ENCODE peak calls at places on chromosomes 16 and 17, in five cellular contexts. A is A549, D is fibroblast of mammary gland, P is tibial artery, K is heart left ventricle. R is an unnamed sample.

GRCh38 chr16:84718-85452 is 6.9 kb downstream of the MPG start:
- DNase-seq in P (peak; percentile 96), A (no peak), D (peak; percentile 97), K (peak; percentile 79), R (no peak)

GRCh38 chr17:79075433-79075805 is 795 bp downstream of the ENGASE start:
- DNase-seq in K (no peak), D (no peak), A (no peak), P (no peak), R (no peak)

GRCh38 chr17:70464995-70465394 is 295.7 kb downstream of the KCNJ2 start:
- DNase-seq in A (no peak), K (no peak), D (no peak), P (no peak), R (no peak)

GRCh38 chr16:56115817-56116576 is 75.3 kb upstream of the GNAO1 start:
- DNase-seq in A (no peak), D (no peak), P (no peak), K (no peak), R (no peak)

GRCh38 chr16:57234707-57235092 is 10.4 kb upstream of the ARL2BP start:
- DNase-seq in P (no peak), A (no peak), D (no peak), K (no peak), R (no peak)

GRCh38 chr16:89918453-89919347 is at the start of gene MC1R:
- DNase-seq in D (peak; percentile 39), A (peak; percentile 67), K (no peak), P (no peak), R (no peak)

GRCh38 chr17:78038748-78039288 is 80.3 kb downstream of the TNRC6C start:
- DNase-seq in A (no peak), D (no peak), P (no peak), K (no peak), R (no peak)

GRCh38 chr16:88769617-88770458 is 15.2 kb downstream of the PIEZO1 start:
- DNase-seq in P (no peak), K (no peak), A (peak; percentile 54), D (no peak), R (peak; percentile 85)

GRCh38 chr16:160691-161190 is 5.0 kb upstream of the HBM start:
- DNase-seq in A (no peak), K (no peak), P (no peak), D (no peak), R (no peak)

GRCh38 chr17:35477248-35477647 is 28.7 kb upstream of the SLFN13 start:
- DNase-seq in P (no peak), A (no peak), D (no peak), K (no peak), R (no peak)

GRCh38 chr17:68760141-68760475 is 158.9 kb upstream of the FAM20A start:
- DNase-seq in P (no peak), A (no peak), D (no peak), K (no peak), R (no peak)
- TF ChIP-seq CTCF in P (no peak), A (peak; percentile 16), D (no peak), K (peak; percentile 6), R (no peak)

GRCh38 chr17:50146230-50146926 is 4.1 kb downstream of the PPP1R9B start:
- DNase-seq in P (no peak), D (no peak), A (no peak), K (no peak), R (no peak)
- H3K4me3 ChIP-seq in P (peak overlapping the region; percentile 84), D (peak overlapping the region; percentile 77), A (no peak overlapping the region), K (peak overlapping the region; percentile 91), R (no peak overlapping the region)

DNA sequence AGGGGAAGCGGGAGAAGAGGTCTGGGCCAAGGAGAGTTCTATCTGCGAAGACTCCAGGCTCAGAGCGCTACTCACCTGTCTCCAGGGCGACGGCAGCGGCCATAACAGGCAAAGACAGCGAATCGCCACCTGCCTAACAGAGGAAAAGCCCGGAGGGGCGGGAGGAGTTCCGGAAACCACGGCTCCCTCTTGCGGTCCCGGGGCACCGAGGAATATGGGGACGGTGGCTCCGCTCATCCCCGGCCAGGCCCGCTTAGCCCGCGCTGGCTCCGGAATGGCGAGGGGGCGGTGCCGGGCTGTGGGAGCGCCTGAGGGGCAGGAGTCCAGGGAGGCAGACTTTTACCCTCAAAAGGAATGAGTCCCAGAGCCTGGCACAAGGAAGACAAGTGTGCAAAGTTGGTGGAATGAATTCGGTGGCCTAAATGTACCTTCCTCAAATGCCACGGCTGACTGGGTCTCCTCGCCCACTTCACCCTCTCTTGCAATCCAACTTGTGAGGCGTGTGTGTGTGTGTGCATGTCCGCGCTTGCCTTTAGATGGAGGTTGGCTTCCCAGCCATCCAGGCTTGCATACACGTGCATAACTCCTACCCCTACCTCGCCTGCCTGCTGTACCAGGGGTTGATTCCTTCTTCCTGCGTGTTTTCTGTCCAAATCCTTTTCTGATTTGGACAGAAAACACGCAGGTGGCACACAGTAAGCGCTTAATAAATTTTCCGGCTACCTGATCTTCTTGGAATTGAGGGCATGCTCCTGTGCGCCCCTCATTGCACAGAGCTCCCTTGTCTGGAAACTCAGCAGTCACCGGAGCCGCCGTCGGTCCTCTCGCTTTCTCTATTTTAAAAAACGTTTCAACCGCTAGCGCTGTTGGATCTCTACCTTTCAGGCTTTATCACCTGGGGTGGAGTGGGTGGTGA is 3.5 kb downstream of the C17orf100 start:
- DNase-seq in P (no peak), K (no peak), A (no peak), D (no peak), R (no peak)
- TF ChIP-seq CTCF in P (no peak), K (peak; percentile 29), A (no peak), D (no peak), R (no peak)

GRCh38 chr17:82173351-82174041 is 39.1 kb downstream of the CCDC57 start:
- DNase-seq in A (no peak), P (no peak), D (no peak), K (peak; percentile 44), R (no peak)
- H3K4me3 ChIP-seq in A (no peak overlapping the region), P (no peak overlapping the region), D (no peak overlapping the region), K (no peak overlapping the region), R (no peak overlapping the region)

DNA sequence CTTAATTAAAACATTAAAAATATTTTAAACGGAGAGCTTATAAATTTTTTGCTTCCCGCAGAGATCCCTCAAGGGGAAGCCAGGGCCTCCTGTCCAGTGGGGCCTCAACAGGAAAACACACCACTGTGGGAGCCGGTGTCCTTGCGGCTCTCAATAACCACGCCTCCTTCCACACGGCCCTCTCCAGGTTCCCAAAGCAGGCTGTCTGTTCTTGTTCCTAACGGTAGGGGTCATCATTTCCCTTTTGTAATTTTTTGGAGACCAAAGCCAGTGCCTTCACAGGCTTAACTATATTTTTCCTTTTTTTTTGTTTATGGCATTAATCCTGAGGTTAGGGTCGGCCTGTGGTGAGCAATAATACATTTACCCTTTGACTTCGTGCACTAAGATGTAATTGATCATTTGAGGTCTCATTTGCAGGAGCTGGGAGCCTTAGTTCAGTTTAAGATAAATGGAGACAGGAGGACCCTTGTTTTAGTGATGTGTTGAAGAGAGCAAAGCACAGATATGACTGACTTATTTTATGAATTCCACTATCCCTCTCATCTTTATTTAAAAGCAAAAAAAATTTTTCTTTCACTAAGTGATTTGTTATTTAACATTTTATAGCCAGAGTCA is 77.5 kb upstream of the N4BP1 start:
- DNase-seq in D (peak; percentile 72), A (peak; percentile 70), K (peak; percentile 57), P (no peak), R (peak; percentile 45)
- TF ChIP-seq CTCF in D (peak; percentile 80), A (peak; percentile 77), K (peak; percentile 81), P (peak; percentile 49), R (peak; percentile 89)

GRCh38 chr16:23824909-23825308 is 10.9 kb upstream of the PRKCB start:
- DNase-seq in A (no peak), D (no peak), P (no peak), K (no peak), R (no peak)
- H3K4me3 ChIP-seq in A (no peak overlapping the region), D (no peak overlapping the region), P (no peak overlapping the region), K (no peak overlapping the region), R (no peak overlapping the region)

GRCh38 chr17:72388765-72389473 is 268.1 kb downstream of the SOX9 start:
- DNase-seq in P (no peak), K (no peak), D (peak; percentile 58), A (peak; percentile 90), R (no peak)
- TF ChIP-seq CTCF in P (no peak), K (no peak), D (peak; percentile 18), A (peak; percentile 55), R (no peak)